ENCODE peak calls at places on chromosomes 4 and X, in six cellular contexts. G, V, A, Q, W and R are unnamed samples.

GRCh38 chr4:52935317-52935716 is 73.2 kb downstream of the RASL11B start:
- DNase-seq in V (no peak), Q (no peak), W (no peak), A (no peak), G (no peak), R (no peak)

GRCh38 chr4:133186845-133187244 is 37.8 kb downstream of the PCDH10 start:
- DNase-seq in G (no peak), A (no peak), V (no peak), W (no peak), Q (no peak), R (peak; percentile 0)

GRCh38 chr4:20359692-20360091 is 108.0 kb downstream of the SLIT2 start:
- DNase-seq in V (no peak), G (no peak), W (no peak), A (no peak), Q (no peak), R (no peak)

GRCh38 chr4:156559346-156559745 is 412.3 kb downstream of the PDGFC start:
- DNase-seq in V (no peak), Q (no peak), G (no peak), W (peak; percentile 43), A (no peak), R (peak; percentile 22)

GRCh38 chr4:153267013-153267412 is 62.8 kb downstream of the TRIM2 start:
- DNase-seq in W (peak; percentile 37), A (no peak), Q (no peak), V (no peak), G (no peak), R (peak; percentile 72)

GRCh38 chr4:5912614-5913019 is 19.7 kb upstream of the CRMP1 start:
- DNase-seq in A (no peak), V (no peak), W (no peak), G (no peak), Q (no peak), R (no peak)

GRCh38 chrX:23612846-23613245 is 54.4 kb upstream of the PRDX4 start:
- DNase-seq in W (no peak), A (no peak), G (no peak), V (no peak), Q (no peak), R (no peak)

GRCh38 chrX:74521961-74522833 is 92.2 kb downstream of the RLIM start:
- DNase-seq in Q (no peak), W (peak; percentile 77), V (peak; percentile 29), A (no peak), G (no peak), R (peak; percentile 64)

GRCh38 chr4:140081582-140082398 is 72.2 kb downstream of the MAML3 start:
- DNase-seq in V (no peak), A (no peak), G (no peak), W (no peak), Q (no peak), R (no peak)

GRCh38 chrX:28787206-28787605 is 200.0 kb downstream of the IL1RAPL1 start:
- DNase-seq in Q (no peak), A (no peak), V (peak; percentile 51), G (no peak), W (peak; percentile 33), R (peak; percentile 84)

GRCh38 chr4:89727236-89727635 is 109.7 kb downstream of the SNCA start:
- DNase-seq in W (no peak), V (no peak), A (no peak), G (no peak), Q (no peak), R (no peak)

GRCh38 chrX:966396-967070 is 245.9 kb downstream of the CRLF2 start:
- DNase-seq in V (no peak), Q (no peak), A (no peak), G (no peak), W (no peak), R (no peak)

GRCh38 chr4:2243682-2244380 is 1.9 kb upstream of the HAUS3 start:
- DNase-seq in A (peak; percentile 23), G (no peak), W (peak; percentile 66), Q (no peak), V (no peak), R (peak; percentile 18)

GRCh38 chrX:10519278-10519677 is 101.1 kb downstream of the MID1 start:
- DNase-seq in W (no peak), Q (no peak), G (no peak), A (no peak), V (no peak), R (no peak)

GRCh38 chr4:106773106-106773905 is 262.8 kb downstream of the DKK2 start:
- DNase-seq in G (no peak), Q (no peak), W (peak; percentile 29), A (no peak), V (no peak), R (no peak)

GRCh38 chrX:16796298-16796697 is 10.0 kb downstream of the TXLNG start:
- DNase-seq in W (no peak), A (no peak), V (no peak), G (no peak), Q (no peak), R (no peak)

GRCh38 chr4:140717313-140717712 is 38.9 kb downstream of the TBC1D9 start:
- DNase-seq in A (no peak), W (no peak), V (no peak), Q (no peak), G (no peak), R (no peak)

GRCh38 chr4:40185830-40186664 is 10.8 kb upstream of the RHOH start:
- DNase-seq in G (no peak), A (no peak), Q (no peak), V (no peak), W (peak; percentile 90), R (peak; percentile 22)

GRCh38 chr4:73518340-73518739 is 36.8 kb downstream of the AFM start:
- DNase-seq in Q (no peak), A (no peak), W (no peak), G (no peak), V (no peak), R (no peak)

GRCh38 chr4:58081356-58081755 is 971.2 kb upstream of the IGFBP7 start:
- DNase-seq in Q (no peak), G (no peak), V (no peak), A (no peak), W (no peak), R (no peak)

GRCh38 chr4:158778065-158778711 is 9.4 kb downstream of the FNIP2 start:
- DNase-seq in W (no peak), V (no peak), Q (no peak), G (no peak), A (no peak), R (no peak)

GRCh38 chr4:182929296-182929695 is 12.1 kb upstream of the DCTD start:
- DNase-seq in Q (no peak), G (no peak), A (no peak), V (peak; percentile 72), W (peak; percentile 66), R (peak; percentile 97)

GRCh38 chrX:14875624-14876023 is 2.4 kb downstream of the MOSPD2 start:
- DNase-seq in Q (no peak), A (no peak), W (no peak), V (no peak), G (no peak), R (no peak)

GRCh38 chrX:118508690-118509089 is 13.1 kb downstream of the DOCK11 start:
- DNase-seq in A (no peak), Q (no peak), G (no peak), W (no peak), V (no peak), R (no peak)

GRCh38 chr4:158169931-158170690 is 2.7 kb downstream of the GASK1B start:
- DNase-seq in V (no peak), W (peak; percentile 53), A (no peak), G (no peak), Q (no peak), R (peak; percentile 21)

GRCh38 chr4:73508651-73509050 is 27.1 kb downstream of the AFM start:
- DNase-seq in A (no peak), G (no peak), Q (no peak), V (no peak), W (no peak), R (no peak)

GRCh38 chr4:40594261-40595178 is 35.1 kb downstream of the RBM47 start:
- DNase-seq in G (no peak), V (peak; percentile 33), A (no peak), W (peak; percentile 80), Q (no peak), R (peak; percentile 79)

GRCh38 chr4:41154001-41154813 is 60.1 kb downstream of the APBB2 start:
- DNase-seq in V (no peak), Q (no peak), G (no peak), W (no peak), A (no peak), R (no peak)

GRCh38 chrX:134480061-134480460 is 20.1 kb downstream of the HPRT1 start:
- DNase-seq in W (peak; percentile 65), V (no peak), G (no peak), A (no peak), Q (no peak), R (peak; percentile 70)